ENCODE peak calls at places on chromosome 22, in ten cellular contexts. E, K, Q, O, T, F, Z, U, R and S are unnamed samples.

GRCh38 chr22:21856197-21856596 is 11.2 kb downstream of the MAPK1 start:
- DNase-seq in O (no peak), E (no peak), K (no peak), Q (no peak), U (no peak), R (no peak), T (no peak), Z (no peak), F (no peak), S (no peak)

GRCh38 chr22:44698531-44699421 is 3.2 kb upstream of the PRR5 start:
- DNase-seq in F (no peak), E (no peak), Q (no peak), U (peak), O (no peak), Z (no peak), T (no peak), K (no peak), R (no peak), S (no peak)

GRCh38 chr22:19473578-19473977 is 5.4 kb downstream of the UFD1 start:
- DNase-seq in Z (no peak), K (no peak), U (no peak), Q (no peak), O (no peak), R (no peak), E (no peak), F (no peak), T (no peak), S (no peak)

GRCh38 chr22:45101828-45102227 is 61.9 kb upstream of the NUP50 start:
- DNase-seq in T (no peak), K (no peak), Z (peak), R (no peak), E (peak), F (no peak), O (peak), Q (peak), U (peak), S (no peak)

GRCh38 chr22:50506611-50507420 is 686 bp downstream of the LMF2 start:
- DNase-seq in E (peak), U (no peak), O (no peak), T (no peak), Z (no peak), R (peak), K (no peak), F (no peak), Q (no peak), S (no peak)

GRCh38 chr22:49704345-49705215 is 123.1 kb downstream of the BRD1 start:
- DNase-seq in U (no peak), T (peak), K (no peak), F (no peak), O (no peak), Q (no peak), Z (no peak), E (no peak), R (no peak), S (no peak)

GRCh38 chr22:19498154-19498865 is 18.6 kb downstream of the CDC45 start:
- DNase-seq in F (no peak), Q (no peak), T (no peak), K (no peak), R (no peak), O (no peak), E (no peak), Z (no peak), U (no peak), S (no peak)

GRCh38 chr22:19892925-19893324 is 38.3 kb upstream of the GNB1L start:
- DNase-seq in R (no peak), U (peak), Z (no peak), K (no peak), T (no peak), O (no peak), Q (no peak), E (no peak), F (no peak), S (no peak)

GRCh38 chr22:41504397-41504796 is 35.5 kb downstream of the ACO2 start:
- DNase-seq in Z (no peak), U (no peak), K (no peak), O (no peak), E (no peak), F (no peak), R (no peak), Q (no peak), T (no peak), S (no peak)

GRCh38 chr22:45562102-45562501 is 59.4 kb downstream of the FBLN1 start:
- DNase-seq in U (no peak), O (no peak), Z (no peak), K (no peak), E (no peak), Q (no peak), R (no peak), T (no peak), F (no peak), S (no peak)

GRCh38 chr22:49780281-49780991 is 47.2 kb downstream of the BRD1 start:
- DNase-seq in T (no peak), U (no peak), Q (no peak), R (no peak), Z (no peak), K (no peak), F (no peak), E (peak), O (no peak), S (no peak)

GRCh38 chr22:37231406-37232139 is 12.5 kb downstream of the RAC2 start:
- DNase-seq in R (no peak), K (no peak), Z (no peak), U (no peak), Q (no peak), F (no peak), O (no peak), T (no peak), E (peak), S (no peak)
- H3K27ac ChIP-seq in R (no peak), K (no peak), Z (no peak), U (no peak), Q (no peak), F (no peak), O (no peak), T (no peak), E (peak), S (no peak)

GRCh38 chr22:39173787-39174497 is 21.5 kb upstream of the CBX7 start:
- DNase-seq in F (no peak), Q (no peak), O (no peak), E (no peak), Z (no peak), U (no peak), R (no peak), K (no peak), T (peak), S (no peak)

GRCh38 chr22:39173050-39173706 is 20.7 kb upstream of the CBX7 start:
- DNase-seq in Z (no peak), F (no peak), K (no peak), U (no peak), E (no peak), T (peak), Q (no peak), R (no peak), O (no peak), S (no peak)

GRCh38 chr22:39171623-39172264 is 19.3 kb upstream of the CBX7 start:
- DNase-seq in O (no peak), R (no peak), T (peak), Q (no peak), U (no peak), Z (no peak), K (no peak), E (no peak), F (no peak), S (no peak)

GRCh38 chr22:39169797-39170466 is 17.5 kb upstream of the CBX7 start:
- DNase-seq in K (no peak), U (no peak), Q (no peak), O (no peak), E (no peak), R (no peak), T (peak), Z (no peak), F (no peak), S (no peak)

DNA sequence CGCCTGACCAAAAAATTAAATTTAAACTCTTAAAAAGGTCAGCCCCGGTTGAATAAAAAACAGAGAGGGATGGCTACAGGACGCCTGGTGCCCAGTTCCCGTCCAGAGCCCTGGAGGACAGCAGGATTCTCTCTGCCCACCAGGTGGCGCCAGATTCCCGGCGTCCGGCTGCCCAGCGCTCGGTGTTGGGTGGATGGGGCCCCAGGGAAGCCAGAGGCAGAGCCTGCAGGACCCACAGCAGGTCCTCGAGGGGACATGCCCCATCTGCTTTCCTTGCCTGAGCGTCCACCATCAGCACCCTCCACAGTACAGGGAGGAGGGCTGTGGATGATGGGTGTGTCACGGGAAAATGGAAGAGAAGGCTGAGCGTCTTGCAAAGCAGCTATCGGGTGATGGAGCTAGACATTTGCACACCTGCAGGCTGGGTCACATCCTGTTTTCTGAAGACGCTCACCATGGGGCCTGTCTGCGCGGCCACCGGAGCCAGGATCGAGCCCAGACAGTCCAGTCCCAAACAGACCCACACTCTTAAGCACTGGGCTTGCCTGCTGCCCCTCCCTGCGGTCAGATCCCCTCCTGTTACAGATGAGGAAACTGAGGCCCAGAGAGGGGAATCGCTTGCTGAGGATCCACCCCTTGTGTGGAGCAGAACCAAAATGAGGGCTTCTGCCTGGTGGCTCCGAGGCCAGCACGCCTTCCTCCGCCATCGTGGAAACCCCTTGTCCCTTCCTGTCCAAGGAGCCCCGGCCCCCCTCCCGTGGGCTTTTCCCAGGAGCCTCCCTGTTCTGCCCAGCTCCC is 18.5 kb upstream of the CBX7 start:
- DNase-seq in R (peak), F (peak), O (peak), Z (peak), T (peak), E (peak), K (peak), Q (peak), U (peak), S (no peak)
- H3K27ac ChIP-seq in R (no peak), F (peak), O (no peak), Z (no peak), T (no peak), E (no peak), K (no peak), Q (no peak), U (no peak), S (no peak)

GRCh38 chr22:31095637-31096249 is 11.6 kb downstream of the SELENOM start:
- DNase-seq in E (no peak), Z (no peak), U (no peak), Q (no peak), O (no peak), T (no peak), R (no peak), F (no peak), K (no peak), S (no peak)
- H3K27ac ChIP-seq in E (no peak), Z (no peak), U (no peak), Q (no peak), O (no peak), T (no peak), R (no peak), F (no peak), K (no peak), S (no peak)

DNA sequence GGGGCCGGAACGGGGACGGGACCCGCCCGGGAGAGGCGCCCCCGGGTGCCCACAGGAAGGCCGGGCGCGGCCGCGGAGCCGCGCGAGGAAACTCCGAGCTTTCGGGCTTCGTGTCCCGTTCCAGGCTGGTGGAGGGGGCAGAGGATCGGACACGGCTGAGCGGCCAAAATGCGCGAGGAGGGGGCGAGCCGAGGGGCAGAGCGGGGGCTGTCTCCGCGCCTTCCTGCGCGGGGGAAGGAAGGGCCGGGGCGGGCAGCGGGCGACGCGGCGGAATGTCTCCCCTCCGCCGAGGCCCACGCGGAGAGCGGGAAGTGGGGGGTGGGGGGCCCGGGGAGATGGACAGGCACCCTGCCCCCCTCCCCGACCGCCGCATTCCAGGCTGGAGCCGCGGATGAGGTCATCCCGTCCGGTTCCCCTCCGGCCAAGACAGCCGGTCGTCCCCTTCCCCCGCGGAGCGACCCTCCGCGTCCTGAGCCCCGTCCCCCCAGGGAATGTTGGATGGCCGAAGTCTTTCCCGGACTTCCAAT is 465 bp downstream of the CDC42EP1 start:
- DNase-seq in R (peak), Q (no peak), U (peak), E (peak), F (no peak), Z (no peak), K (no peak), T (no peak), O (no peak), S (no peak)
- H3K27ac ChIP-seq in R (peak), Q (peak), U (peak), E (peak), F (peak), Z (peak), K (peak), T (peak), O (peak), S (peak)

DNA sequence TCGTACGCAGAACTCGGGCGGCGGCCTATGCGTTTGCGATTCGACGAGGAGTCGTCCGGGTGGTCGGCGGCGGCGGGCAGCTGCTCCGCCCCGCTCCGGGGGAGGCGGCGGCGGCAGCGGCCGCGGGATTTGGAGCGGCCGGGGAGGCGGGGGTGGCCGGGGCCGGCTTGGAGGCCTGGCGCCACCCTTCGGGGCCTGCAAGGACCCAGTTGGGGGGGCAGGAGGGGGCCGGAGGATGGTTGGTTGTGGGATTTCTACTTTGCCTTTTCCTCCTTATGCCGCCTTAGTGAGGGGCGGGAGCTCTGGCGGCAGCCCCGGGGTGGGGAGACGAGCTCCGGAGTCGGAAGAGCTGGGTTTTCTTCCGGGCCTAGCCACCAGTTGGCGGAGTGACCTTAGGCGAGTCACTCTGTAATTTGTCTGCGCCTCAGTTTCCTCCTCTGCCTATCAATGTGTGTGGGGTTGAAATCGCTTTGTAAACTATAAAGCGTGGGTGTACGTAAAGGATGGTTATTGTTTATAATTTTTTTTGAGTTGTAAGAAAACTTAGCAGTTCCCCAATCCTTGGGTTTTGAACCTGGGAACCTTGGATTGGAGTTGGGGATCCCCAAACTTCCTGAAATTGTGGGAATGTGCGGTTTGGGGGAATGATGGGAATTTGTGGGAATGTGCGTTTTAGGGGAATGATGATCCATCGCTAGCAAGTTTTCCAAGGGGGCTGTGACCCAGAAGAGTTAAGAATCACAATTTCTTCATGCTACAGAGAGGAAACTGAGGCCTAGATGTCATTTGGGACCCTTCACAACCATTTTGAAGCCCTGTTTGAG is 679 bp downstream of the TUG1 start:
- DNase-seq in F (no peak), K (no peak), Q (peak), Z (peak), E (no peak), T (no peak), U (peak), R (no peak), O (peak), S (no peak)
- H3K27ac ChIP-seq in F (peak), K (peak), Q (peak), Z (peak), E (peak), T (peak), U (peak), R (peak), O (peak), S (peak)

DNA sequence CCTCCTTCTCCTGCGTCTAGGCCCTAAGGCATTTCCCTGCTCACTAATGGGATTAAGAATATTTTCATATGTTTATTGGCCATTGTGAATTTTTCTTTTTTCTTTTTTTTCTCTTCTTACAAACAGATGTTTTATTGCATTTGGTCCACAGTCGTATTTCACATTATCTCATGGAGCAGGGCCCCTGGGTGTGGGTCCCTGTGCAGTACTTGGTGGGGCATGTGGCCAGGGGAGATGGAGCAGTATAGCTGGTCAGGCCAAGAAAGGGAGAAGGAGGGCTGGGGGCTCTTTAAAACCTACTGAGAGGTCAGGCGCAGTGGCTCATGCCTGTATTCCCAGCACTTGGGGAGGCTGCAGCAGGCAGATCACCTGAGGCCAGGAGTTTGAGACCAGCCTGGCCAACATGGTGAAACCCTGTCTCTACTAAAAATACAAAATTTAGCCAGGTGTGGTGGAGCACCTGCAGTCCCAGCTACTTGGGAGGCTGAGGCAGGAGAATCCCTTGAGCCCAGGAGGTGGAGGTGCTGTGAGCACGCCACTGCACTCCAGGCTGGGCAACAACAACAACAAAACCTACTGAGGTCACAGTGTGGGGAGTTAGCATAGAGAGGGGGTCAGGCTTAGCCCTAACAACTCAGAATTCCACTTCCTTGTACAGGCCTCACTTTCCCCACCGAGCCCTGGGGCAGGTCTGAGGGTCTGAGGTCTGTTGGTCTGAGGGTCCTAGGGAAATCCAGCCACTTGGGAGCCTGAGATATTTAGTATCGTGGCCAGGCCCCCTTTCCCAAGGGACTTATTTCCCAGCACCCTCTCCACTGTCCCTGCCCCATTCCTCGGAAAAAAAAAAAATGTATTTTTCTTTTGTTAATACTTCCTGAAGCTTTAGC is 35.0 kb upstream of the HORMAD2 start:
- DNase-seq in O (no peak), Z (no peak), E (no peak), U (no peak), Q (no peak), F (no peak), K (no peak), T (peak), R (no peak), S (no peak)
- H3K27ac ChIP-seq in O (peak), Z (no peak), E (no peak), U (no peak), Q (no peak), F (no peak), K (no peak), T (no peak), R (no peak), S (peak)

GRCh38 chr22:42920101-42920820 is 63.2 kb upstream of the ARFGAP3 start:
- DNase-seq in O (no peak), E (peak), K (no peak), T (no peak), F (no peak), Z (no peak), R (peak), Q (no peak), U (peak), S (no peak)
- H3K27ac ChIP-seq in O (no peak), E (peak), K (no peak), T (peak), F (no peak), Z (peak), R (peak), Q (no peak), U (peak), S (peak)

GRCh38 chr22:38873469-38874411 is 1.7 kb upstream of the CBX6 start:
- DNase-seq in Q (no peak), R (no peak), K (no peak), F (no peak), U (no peak), Z (no peak), E (no peak), T (no peak), O (no peak), S (peak)
- H3K27ac ChIP-seq in Q (no peak), R (peak), K (no peak), F (peak), U (no peak), Z (no peak), E (no peak), T (no peak), O (peak), S (peak)

DNA sequence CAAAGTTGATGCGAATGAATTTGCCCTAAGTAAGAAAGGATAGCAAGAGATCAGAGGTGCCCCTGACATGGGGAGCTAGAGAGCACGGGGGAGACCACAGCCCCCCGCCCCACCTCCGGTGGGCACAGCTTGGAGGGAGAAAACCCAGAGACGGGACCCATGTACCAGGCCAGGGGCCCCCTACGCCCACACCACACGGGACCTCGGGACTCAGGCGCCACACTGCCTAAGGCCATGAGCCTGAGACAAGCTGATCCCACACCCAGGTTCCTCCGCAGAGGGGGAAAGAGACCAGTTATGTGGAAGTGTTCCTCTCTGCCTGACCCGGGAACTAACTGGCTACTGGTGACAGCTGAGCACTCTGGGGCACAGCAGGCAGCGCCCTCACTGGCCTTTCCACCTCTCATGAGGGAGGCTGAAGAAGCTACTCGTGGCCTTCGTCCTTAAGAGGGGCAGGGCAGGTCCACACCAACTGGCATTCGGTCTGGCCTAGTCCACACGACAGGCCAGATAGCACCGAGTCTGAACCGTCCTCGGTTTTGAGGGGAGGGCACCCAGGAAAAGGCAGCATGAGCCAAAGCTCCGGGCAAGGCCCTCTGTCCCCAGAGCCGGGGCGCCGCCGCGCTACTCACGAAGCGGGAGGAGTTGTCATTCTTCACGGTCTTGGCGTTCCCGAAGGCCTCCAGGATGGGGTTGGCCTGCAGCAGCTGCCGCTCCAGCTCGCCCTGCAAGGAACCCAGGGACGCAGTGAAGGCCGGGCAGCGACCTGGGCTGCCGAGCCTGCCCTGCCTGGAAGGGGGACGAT is 65.8 kb downstream of the MYH9 start:
- DNase-seq in T (no peak), Z (no peak), R (no peak), K (no peak), E (no peak), U (no peak), Q (no peak), O (no peak), F (no peak), S (no peak)
- H3K27ac ChIP-seq in T (peak), Z (peak), R (no peak), K (no peak), E (peak), U (peak), Q (no peak), O (peak), F (peak), S (peak)